ENCODE peak calls at places on chromosomes 16 and 17, in four cellular contexts. G, J, R and B are unnamed samples. For H3K4me1, the result is how much of the 10 kb centered on the place peaks cover.

GRCh38 chr16:68083861-68084503 is 1.2 kb upstream of the NFATC3 start:
- DNase-seq in J (no peak), G (peak), R (peak), B (no peak)

GRCh38 chr17:15649861-15650391 is 30.4 kb upstream of the FBXW10B start:
- DNase-seq in J (peak), G (peak), R (no peak), B (no peak)

GRCh38 chr17:43723697-43724359 is 34.8 kb downstream of the SOST start:
- DNase-seq in G (peak), J (no peak), R (peak), B (no peak)

GRCh38 chr17:47204722-47205418 is 4.3 kb upstream of the MYL4 start:
- DNase-seq in J (no peak), G (peak), R (no peak), B (peak)

GRCh38 chr17:61805399-61805798 is 57.9 kb downstream of the BRIP1 start:
- DNase-seq in G (peak), R (no peak), J (no peak), B (no peak)

GRCh38 chr16:88560722-88561484 is 9.3 kb upstream of the ZC3H18 start:
- DNase-seq in J (no peak), R (peak), G (peak), B (no peak)

GRCh38 chr16:88970539-88971065 is 6.4 kb downstream of the CBFA2T3 start:
- DNase-seq in J (no peak), R (no peak), G (no peak), B (no peak)

GRCh38 chr16:28610595-28611270 is 889 bp upstream of the SULT1A1 start:
- DNase-seq in R (no peak), J (no peak), G (no peak), B (no peak)

GRCh38 chr17:77145635-77146632 is 5.2 kb downstream of the SEC14L1 start:
- DNase-seq in R (peak), G (peak), J (no peak), B (peak)

GRCh38 chr16:70746040-70746707 is 54.8 kb downstream of the VAC14 start:
- DNase-seq in R (peak), G (peak), J (peak), B (no peak)

GRCh38 chr17:65698381-65699061 is 137.1 kb upstream of the AXIN2 start:
- DNase-seq in G (peak), R (peak), J (no peak), B (no peak)

GRCh38 chr17:51435641-51436091 is 175.3 kb downstream of the UTP18 start:
- DNase-seq in J (peak), R (peak), G (peak), B (no peak)

GRCh38 chr16:62829084-62829483 is 792.8 kb upstream of the CDH8 start:
- DNase-seq in J (no peak), R (no peak), G (no peak), B (no peak)

GRCh38 chr16:57500578-57501111 is 14.4 kb upstream of the DOK4 start:
- DNase-seq in J (no peak), G (no peak), R (no peak), B (no peak)

GRCh38 chr17:6077746-6078145 is 7.6 kb downstream of the WSCD1 start:
- DNase-seq in R (no peak), G (no peak), J (no peak), B (no peak)

GRCh38 chr16:75293746-75294145 is 42.3 kb upstream of the BCAR1 start:
- DNase-seq in J (no peak), G (peak), R (no peak), B (no peak)

GRCh38 chr16:31879937-31880321 is 6.3 kb downstream of the ZNF267 start:
- DNase-seq in R (peak), G (no peak), J (no peak), B (no peak)

GRCh38 chr16:31880322-31880979 is 6.8 kb downstream of the ZNF267 start:
- DNase-seq in G (peak), J (peak), R (no peak), B (peak)

GRCh38 chr16:31876955-31877828 is 3.6 kb downstream of the ZNF267 start:
- DNase-seq in J (no peak), G (peak), R (peak), B (peak)

GRCh38 chr16:31875112-31875803 is 1.7 kb downstream of the ZNF267 start:
- DNase-seq in R (no peak), G (peak), J (peak), B (no peak)

DNA sequence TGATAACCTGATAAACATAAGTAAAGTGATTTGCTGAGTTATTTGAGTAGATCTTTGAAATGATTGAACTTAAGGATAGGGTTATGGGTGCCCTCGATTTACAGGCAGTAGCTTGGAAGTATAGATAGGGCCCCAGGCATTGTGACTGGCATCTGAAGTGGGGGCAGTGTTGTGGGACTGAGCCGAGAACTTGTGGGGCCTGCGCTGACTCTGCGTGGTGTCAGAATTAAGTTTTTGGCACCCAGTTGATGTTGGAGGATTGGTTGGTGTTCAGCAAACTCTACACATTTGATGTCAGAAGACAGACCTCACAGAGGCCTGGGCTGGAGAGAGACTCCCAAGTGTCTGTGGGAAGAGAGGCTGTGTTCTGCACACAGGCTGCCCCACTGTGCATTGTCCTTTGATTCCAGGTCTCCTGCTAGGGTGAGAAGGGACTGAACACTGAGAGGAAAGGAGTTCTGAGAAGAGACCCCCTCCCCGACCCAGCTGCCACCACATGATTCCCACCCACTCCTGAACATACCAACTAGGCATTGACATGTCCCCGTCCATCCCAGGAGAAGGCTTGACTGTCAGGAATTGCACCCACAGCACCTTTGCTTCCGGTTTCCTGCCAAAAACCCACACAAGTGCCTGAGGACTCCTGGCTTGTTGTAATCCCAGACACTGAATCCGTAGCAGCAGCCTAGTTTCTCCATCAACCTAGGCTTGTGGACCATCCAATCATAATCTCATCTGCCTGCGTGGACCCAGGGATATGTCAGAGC is 4.5 kb downstream of the ZNF267 start:
- DNase-seq in G (no peak), J (no peak), R (no peak), B (no peak)
- H3K4me1 ChIP-seq in G (under half), J (under half), R (half or more), B (under half)

GRCh38 chr17:81345211-81346089 is 49.8 kb upstream of the BAHCC1 start:
- DNase-seq in J (peak), G (peak), R (peak), B (no peak)
- H3K9ac ChIP-seq in J (peak), G (peak), R (peak), B (peak)

DNA sequence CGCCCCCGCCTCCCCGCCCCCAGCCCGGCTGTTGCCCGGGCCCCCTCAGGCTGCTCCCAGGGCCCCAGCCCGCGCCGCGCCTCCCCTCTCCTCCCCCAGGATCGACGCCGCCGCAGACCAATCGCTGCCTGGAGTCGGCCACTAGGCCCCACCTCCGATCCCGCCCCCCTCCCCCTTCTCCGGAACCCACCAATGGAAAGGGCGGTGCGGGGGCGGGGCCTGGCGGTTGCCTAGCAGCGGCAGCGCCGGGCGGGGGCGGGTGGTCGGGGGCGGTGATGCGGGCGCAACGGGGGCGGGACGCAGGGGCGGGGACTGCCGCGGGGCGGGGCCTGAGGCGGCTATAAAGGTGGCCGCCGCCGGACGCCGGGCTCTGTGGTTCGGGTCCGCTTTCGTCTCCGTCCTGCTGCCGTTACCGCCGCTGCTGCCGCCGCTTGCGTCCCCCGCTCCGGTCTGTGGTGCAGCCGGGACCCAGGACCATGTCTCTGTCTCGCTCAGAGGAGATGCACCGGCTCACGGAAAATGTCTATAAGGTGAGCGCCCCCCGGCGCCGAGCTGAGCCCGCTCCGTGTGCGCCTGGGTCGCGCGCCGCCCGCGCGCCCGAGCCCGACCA is at the start of gene BAIAP2:
- DNase-seq in J (peak), R (peak), G (peak), B (peak)
- TF ChIP-seq BHLHE40 in J (no peak), R (no peak), G (no peak), B (no peak)

GRCh38 chr17:78884876-78885667 is 17.9 kb downstream of the CEP295NL start:
- DNase-seq in J (no peak), G (no peak), R (no peak), B (no peak)

GRCh38 chr17:78884148-78884870 is 18.7 kb downstream of the CEP295NL start:
- DNase-seq in J (no peak), R (no peak), G (no peak), B (no peak)

GRCh38 chr17:78886954-78887353 is 16.0 kb downstream of the CEP295NL start:
- DNase-seq in R (no peak), G (no peak), J (no peak), B (no peak)

GRCh38 chr17:78883533-78884131 is 19.4 kb downstream of the CEP295NL start:
- DNase-seq in J (no peak), G (peak), R (peak), B (no peak)

GRCh38 chr17:78885956-78886355 is 17.0 kb downstream of the CEP295NL start:
- DNase-seq in G (no peak), J (no peak), R (no peak), B (no peak)
- H3K4me1 ChIP-seq in G (under half), J (under half), R (under half), B (under half)

DNA sequence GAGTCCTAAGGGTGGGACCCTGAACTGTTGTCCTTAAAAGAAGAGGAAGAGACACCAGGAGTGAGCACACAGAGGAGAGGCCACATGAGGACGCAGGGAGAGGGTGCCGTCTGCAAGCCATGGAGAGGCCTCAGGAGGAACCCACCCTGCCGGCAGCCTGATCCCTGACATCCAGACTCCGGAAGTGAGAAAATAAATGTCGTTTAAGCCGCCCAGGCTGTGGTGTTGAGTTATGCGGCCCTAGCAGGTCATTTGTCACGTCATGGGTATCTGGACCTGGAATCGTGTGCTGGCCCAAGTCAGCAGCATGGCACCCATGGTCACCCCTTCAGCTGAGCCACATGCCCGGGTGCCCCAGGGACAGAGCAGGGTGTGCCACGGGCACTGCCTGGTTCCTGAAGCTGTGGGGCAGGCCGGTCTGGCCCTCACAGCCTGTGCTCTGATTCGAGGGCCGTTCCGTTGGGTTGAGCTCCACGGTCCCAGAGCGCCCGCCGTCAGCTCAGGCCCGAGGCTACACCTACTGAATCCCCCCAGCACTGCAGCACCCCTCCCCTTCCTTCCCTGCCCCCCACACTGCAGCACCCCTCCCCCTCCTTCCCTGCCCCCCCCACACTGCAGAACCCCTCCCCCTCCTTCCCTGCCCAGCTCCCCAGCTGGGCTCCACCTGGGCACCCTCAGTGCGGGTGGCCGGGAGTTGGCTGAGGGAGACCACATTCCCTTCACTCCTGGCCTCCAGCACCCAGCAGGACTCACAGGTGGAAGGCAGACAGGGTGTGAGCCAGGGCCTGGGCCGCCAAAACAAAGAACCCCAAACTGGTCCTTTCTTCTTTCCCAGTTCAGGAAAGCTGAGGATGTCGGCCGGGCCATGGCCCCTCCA is 2.7 kb upstream of the CCDC57 start:
- DNase-seq in R (peak), G (no peak), J (peak), B (no peak)
- H3K9ac ChIP-seq in R (no peak), G (no peak), J (peak), B (no peak)

GRCh38 chr17:9763643-9764042 is 27.7 kb downstream of the DHRS7C start:
- DNase-seq in R (no peak), G (no peak), J (no peak), B (no peak)
- TF ChIP-seq BHLHE40 in R (no peak), G (no peak), J (no peak), B (no peak)

DNA sequence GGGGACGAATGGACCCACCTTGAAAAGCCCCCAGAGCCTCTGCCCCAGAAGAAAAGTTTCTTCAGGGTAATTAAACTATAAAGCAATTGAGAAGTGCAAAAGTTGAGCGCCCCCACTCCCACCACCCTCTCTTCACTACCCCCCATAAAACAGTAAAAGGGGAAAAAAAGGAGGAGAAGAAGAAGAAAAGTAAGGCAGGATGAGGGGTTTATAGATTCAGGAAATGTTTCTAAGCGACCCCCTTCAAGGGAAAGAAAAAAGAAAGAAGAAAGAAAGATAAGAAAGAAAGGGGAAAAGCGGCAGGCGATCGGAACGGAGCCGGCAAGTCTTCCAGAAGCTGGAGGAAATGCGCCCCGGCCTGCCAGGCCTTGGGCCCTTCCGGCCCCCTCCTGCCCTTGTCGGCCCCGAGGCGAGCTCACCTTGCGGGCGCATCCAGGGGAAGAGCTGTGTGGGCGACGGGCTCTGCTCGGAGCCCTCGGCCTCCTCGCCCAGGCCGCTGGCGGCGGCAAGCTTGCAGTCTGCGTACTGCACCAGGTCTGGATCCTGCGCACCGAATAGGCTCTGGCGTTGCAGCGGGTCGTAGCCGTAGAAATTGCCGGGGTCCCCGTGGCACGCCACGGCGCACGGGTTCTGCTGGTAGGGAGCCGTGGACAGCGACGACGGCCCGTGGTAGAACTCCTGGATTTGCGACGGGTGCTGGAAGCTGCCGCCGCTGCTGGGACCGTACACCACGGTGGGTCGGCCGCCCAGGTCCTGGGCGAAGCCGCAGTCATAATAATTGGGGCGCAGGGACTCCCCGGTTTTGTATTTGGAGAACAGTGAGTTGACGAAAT is 1.0 kb downstream of the HOXB8 start:
- DNase-seq in G (peak), R (no peak), J (no peak), B (no peak)
- H3K4me1 ChIP-seq in G (under half), R (under half), J (half or more), B (under half)